ENCODE peak calls at places on chromosome 4, in nine cellular contexts. One of them, this sample, is unnamed. For H3K36me3, the result is how much of the 10 kb centered on the place peaks cover.

GRCh38 chr4:106707776-106708603 is 328.1 kb downstream of the DKK2 start:
- DNase-seq in K562: no peak
- DNase-seq in tibial nerve: no peak
- DNase-seq in sigmoid colon: no peak
- DNase-seq in stomach: no peak
- DNase-seq in H1: no peak
- DNase-seq in suprapubic skin: no peak
- DNase-seq in SK-N-SH: no peak
- DNase-seq in HepG2: no peak
- DNase-seq in this sample: no peak

GRCh38 chr4:74473155-74473811 is 28.3 kb downstream of the AREG start:
- DNase-seq in K562: no peak
- DNase-seq in tibial nerve: no peak
- DNase-seq in sigmoid colon: no peak
- DNase-seq in stomach: peak
- DNase-seq in H1: no peak
- DNase-seq in suprapubic skin: no peak
- DNase-seq in SK-N-SH: no peak
- DNase-seq in HepG2: peak
- DNase-seq in this sample: no peak

GRCh38 chr4:62912531-62912930 is 1496.7 kb downstream of the TECRL start:
- DNase-seq in K562: no peak
- DNase-seq in tibial nerve: no peak
- DNase-seq in sigmoid colon: no peak
- DNase-seq in stomach: no peak
- DNase-seq in H1: no peak
- DNase-seq in suprapubic skin: no peak
- DNase-seq in SK-N-SH: no peak
- DNase-seq in HepG2: peak
- DNase-seq in this sample: no peak

GRCh38 chr4:163913571-163913970 is 419.1 kb downstream of the TMA16 start:
- DNase-seq in K562: no peak
- DNase-seq in tibial nerve: no peak
- DNase-seq in sigmoid colon: no peak
- DNase-seq in stomach: no peak
- DNase-seq in H1: no peak
- DNase-seq in suprapubic skin: no peak
- DNase-seq in SK-N-SH: no peak
- DNase-seq in HepG2: no peak
- DNase-seq in this sample: no peak

GRCh38 chr4:53113433-53114215 is 251.5 kb downstream of the RASL11B start:
- DNase-seq in K562: no peak
- DNase-seq in tibial nerve: no peak
- DNase-seq in sigmoid colon: no peak
- DNase-seq in stomach: no peak
- DNase-seq in H1: no peak
- DNase-seq in suprapubic skin: no peak
- DNase-seq in SK-N-SH: no peak
- DNase-seq in HepG2: no peak
- DNase-seq in this sample: no peak

GRCh38 chr4:127656047-127656680 is 23.4 kb downstream of the INTU start:
- DNase-seq in K562: no peak
- DNase-seq in tibial nerve: no peak
- DNase-seq in sigmoid colon: no peak
- DNase-seq in stomach: no peak
- DNase-seq in H1: no peak
- DNase-seq in suprapubic skin: no peak
- DNase-seq in SK-N-SH: no peak
- DNase-seq in HepG2: no peak
- DNase-seq in this sample: no peak

GRCh38 chr4:15427126-15427525 is 707 bp upstream of the C1QTNF7 start:
- DNase-seq in K562: no peak
- DNase-seq in tibial nerve: no peak
- DNase-seq in sigmoid colon: no peak
- DNase-seq in stomach: no peak
- DNase-seq in H1: no peak
- DNase-seq in suprapubic skin: no peak
- DNase-seq in SK-N-SH: no peak
- DNase-seq in HepG2: no peak
- DNase-seq in this sample: no peak

GRCh38 chr4:6892190-6892908 is 17.3 kb upstream of the TBC1D14 start:
- DNase-seq in K562: peak
- DNase-seq in tibial nerve: peak
- DNase-seq in sigmoid colon: peak
- DNase-seq in stomach: peak
- DNase-seq in H1: no peak
- DNase-seq in suprapubic skin: no peak
- DNase-seq in SK-N-SH: no peak
- DNase-seq in HepG2: peak
- DNase-seq in this sample: peak

GRCh38 chr4:8655411-8656184 is 63.0 kb downstream of the CPZ start:
- DNase-seq in K562: no peak
- DNase-seq in tibial nerve: no peak
- DNase-seq in sigmoid colon: peak
- DNase-seq in stomach: peak
- DNase-seq in H1: no peak
- DNase-seq in suprapubic skin: peak
- DNase-seq in SK-N-SH: no peak
- DNase-seq in HepG2: no peak
- DNase-seq in this sample: no peak

GRCh38 chr4:59002148-59002547 is 1892.0 kb upstream of the IGFBP7 start:
- DNase-seq in K562: no peak
- DNase-seq in tibial nerve: no peak
- DNase-seq in sigmoid colon: no peak
- DNase-seq in stomach: no peak
- DNase-seq in H1: no peak
- DNase-seq in suprapubic skin: no peak
- DNase-seq in SK-N-SH: no peak
- DNase-seq in HepG2: no peak
- DNase-seq in this sample: no peak

GRCh38 chr4:186227221-186227620 is at the start of gene KLKB1:
- DNase-seq in K562: no peak
- DNase-seq in tibial nerve: no peak
- DNase-seq in sigmoid colon: no peak
- DNase-seq in stomach: no peak
- DNase-seq in H1: no peak
- DNase-seq in suprapubic skin: no peak
- DNase-seq in SK-N-SH: no peak
- DNase-seq in HepG2: peak
- DNase-seq in this sample: no peak

GRCh38 chr4:158331863-158332262 is 121.6 kb downstream of the TMEM144 start:
- DNase-seq in K562: no peak
- DNase-seq in tibial nerve: no peak
- DNase-seq in sigmoid colon: no peak
- DNase-seq in stomach: no peak
- DNase-seq in H1: no peak
- DNase-seq in suprapubic skin: no peak
- DNase-seq in SK-N-SH: no peak
- DNase-seq in HepG2: no peak
- DNase-seq in this sample: no peak

GRCh38 chr4:80678413-80678812 is 342.9 kb downstream of the CFAP299 start:
- DNase-seq in K562: no peak
- DNase-seq in tibial nerve: no peak
- DNase-seq in sigmoid colon: no peak
- DNase-seq in stomach: no peak
- DNase-seq in H1: no peak
- DNase-seq in suprapubic skin: no peak
- DNase-seq in SK-N-SH: no peak
- DNase-seq in HepG2: no peak
- DNase-seq in this sample: no peak

GRCh38 chr4:55549888-55550287 is 3.2 kb upstream of the CLOCK start:
- DNase-seq in K562: no peak
- DNase-seq in tibial nerve: no peak
- DNase-seq in sigmoid colon: no peak
- DNase-seq in stomach: no peak
- DNase-seq in H1: no peak
- DNase-seq in suprapubic skin: no peak
- DNase-seq in SK-N-SH: no peak
- DNase-seq in HepG2: no peak
- DNase-seq in this sample: no peak

GRCh38 chr4:188704288-188704687 is 565.0 kb downstream of the TRIML1 start:
- DNase-seq in K562: no peak
- DNase-seq in tibial nerve: no peak
- DNase-seq in sigmoid colon: no peak
- DNase-seq in stomach: no peak
- DNase-seq in H1: no peak
- DNase-seq in suprapubic skin: no peak
- DNase-seq in SK-N-SH: no peak
- DNase-seq in HepG2: no peak
- DNase-seq in this sample: no peak

GRCh38 chr4:143089291-143089690 is 95.4 kb upstream of the USP38 start:
- DNase-seq in K562: no peak
- DNase-seq in tibial nerve: no peak
- DNase-seq in sigmoid colon: no peak
- DNase-seq in stomach: no peak
- DNase-seq in H1: no peak
- DNase-seq in suprapubic skin: no peak
- DNase-seq in SK-N-SH: no peak
- DNase-seq in HepG2: no peak
- DNase-seq in this sample: no peak

GRCh38 chr4:88653371-88653946 is 44.2 kb downstream of the NAP1L5 start:
- DNase-seq in K562: no peak
- DNase-seq in tibial nerve: no peak
- DNase-seq in sigmoid colon: no peak
- DNase-seq in stomach: no peak
- DNase-seq in H1: no peak
- DNase-seq in suprapubic skin: no peak
- DNase-seq in SK-N-SH: no peak
- DNase-seq in HepG2: no peak
- DNase-seq in this sample: no peak

GRCh38 chr4:112739442-112739841 is 102.5 kb downstream of the LARP7 start:
- DNase-seq in K562: no peak
- DNase-seq in tibial nerve: no peak
- DNase-seq in sigmoid colon: no peak
- DNase-seq in stomach: no peak
- DNase-seq in H1: peak
- DNase-seq in suprapubic skin: no peak
- DNase-seq in SK-N-SH: no peak
- DNase-seq in HepG2: no peak
- DNase-seq in this sample: no peak

GRCh38 chr4:145589923-145590702 is 29.1 kb upstream of the MMAA start:
- DNase-seq in K562: no peak
- DNase-seq in tibial nerve: no peak
- DNase-seq in sigmoid colon: no peak
- DNase-seq in stomach: no peak
- DNase-seq in H1: no peak
- DNase-seq in suprapubic skin: no peak
- DNase-seq in SK-N-SH: no peak
- DNase-seq in HepG2: no peak
- DNase-seq in this sample: no peak
- TF ChIP-seq EP300 in K562: no peak
- TF ChIP-seq EP300 in tibial nerve: no peak
- TF ChIP-seq EP300 in sigmoid colon: no peak
- TF ChIP-seq EP300 in stomach: no peak
- TF ChIP-seq EP300 in H1: no peak
- TF ChIP-seq EP300 in suprapubic skin: no peak
- TF ChIP-seq EP300 in SK-N-SH: no peak
- TF ChIP-seq EP300 in HepG2: no peak
- TF ChIP-seq EP300 in this sample: no peak

DNA sequence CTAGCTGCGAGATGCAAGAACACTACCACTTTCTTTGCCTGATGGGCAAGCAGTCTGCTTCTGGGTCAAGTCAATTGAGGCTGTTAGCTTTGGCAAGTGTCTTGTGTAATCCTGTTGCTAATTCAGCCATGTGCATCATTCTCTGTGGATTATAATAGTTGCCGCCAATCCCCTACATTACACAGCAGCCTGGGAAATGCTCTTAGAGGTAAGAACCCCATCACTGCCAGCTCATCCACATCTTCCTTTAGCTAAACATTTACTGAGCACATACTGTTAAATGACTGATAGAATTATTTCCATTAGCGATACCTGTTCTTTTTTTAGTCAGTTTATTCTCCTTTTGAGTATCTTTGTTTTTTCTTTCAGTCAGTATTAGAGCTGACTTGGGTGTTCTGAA is 116.2 kb downstream of the CBR4 start:
- DNase-seq in K562: no peak
- DNase-seq in tibial nerve: no peak
- DNase-seq in sigmoid colon: no peak
- DNase-seq in stomach: no peak
- DNase-seq in H1: no peak
- DNase-seq in suprapubic skin: no peak
- DNase-seq in SK-N-SH: no peak
- DNase-seq in HepG2: no peak
- DNase-seq in this sample: no peak
- H3K36me3 ChIP-seq in K562: under half
- H3K36me3 ChIP-seq in tibial nerve: half or more
- H3K36me3 ChIP-seq in sigmoid colon: half or more
- H3K36me3 ChIP-seq in stomach: half or more
- H3K36me3 ChIP-seq in H1: under half
- H3K36me3 ChIP-seq in suprapubic skin: half or more
- H3K36me3 ChIP-seq in SK-N-SH: half or more
- H3K36me3 ChIP-seq in HepG2: under half
- H3K36me3 ChIP-seq in this sample: under half

DNA sequence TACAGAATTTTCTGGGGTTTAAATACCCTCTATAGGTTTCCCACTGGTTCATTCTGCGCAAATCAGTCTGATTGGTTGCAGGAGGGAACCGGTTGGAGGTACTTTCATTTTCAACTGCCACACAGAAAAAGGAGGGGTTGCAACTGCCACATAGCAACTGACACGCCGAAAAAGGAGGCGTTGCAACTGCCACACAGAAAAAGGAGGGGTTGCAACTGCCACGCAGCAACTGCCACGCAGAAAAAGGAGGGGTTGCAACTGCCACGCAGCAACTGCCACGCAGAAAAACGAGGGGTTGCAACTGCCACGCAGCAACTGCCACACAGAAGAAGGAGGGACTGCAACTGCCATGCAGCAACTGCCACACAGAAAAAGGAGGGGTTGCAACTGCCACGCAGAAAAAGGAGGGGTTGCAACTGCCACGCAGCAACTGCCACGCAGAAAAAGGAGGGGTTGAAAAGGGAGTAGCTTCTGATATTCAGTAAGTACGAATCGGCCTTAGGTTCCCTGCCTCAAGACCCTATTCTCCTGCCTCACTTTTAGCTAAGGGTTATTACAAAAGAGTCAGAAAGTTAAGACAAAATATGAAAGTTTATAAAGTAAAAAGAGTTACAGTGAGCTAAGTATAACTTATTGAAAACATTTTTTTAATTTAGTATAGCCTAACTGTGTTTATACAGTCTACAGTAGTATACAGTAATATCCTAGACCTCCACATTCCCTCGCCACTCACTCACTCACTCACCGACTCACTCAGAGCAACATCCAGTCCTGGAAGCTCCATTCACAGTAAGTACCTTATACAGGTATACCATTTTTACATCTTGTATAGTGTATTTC is 431.8 kb downstream of the KCTD8 start:
- DNase-seq in K562: no peak
- DNase-seq in tibial nerve: no peak
- DNase-seq in sigmoid colon: no peak
- DNase-seq in stomach: no peak
- DNase-seq in H1: no peak
- DNase-seq in suprapubic skin: no peak
- DNase-seq in SK-N-SH: no peak
- DNase-seq in HepG2: peak
- DNase-seq in this sample: no peak
- TF ChIP-seq EP300 in K562: no peak
- TF ChIP-seq EP300 in tibial nerve: no peak
- TF ChIP-seq EP300 in sigmoid colon: no peak
- TF ChIP-seq EP300 in stomach: no peak
- TF ChIP-seq EP300 in H1: no peak
- TF ChIP-seq EP300 in suprapubic skin: no peak
- TF ChIP-seq EP300 in SK-N-SH: no peak
- TF ChIP-seq EP300 in HepG2: no peak
- TF ChIP-seq EP300 in this sample: no peak

GRCh38 chr4:5824635-5825034 is 68.3 kb downstream of the CRMP1 start:
- DNase-seq in K562: peak
- DNase-seq in tibial nerve: no peak
- DNase-seq in sigmoid colon: no peak
- DNase-seq in stomach: no peak
- DNase-seq in H1: no peak
- DNase-seq in suprapubic skin: no peak
- DNase-seq in SK-N-SH: peak
- DNase-seq in HepG2: peak
- DNase-seq in this sample: no peak
- H3K36me3 ChIP-seq in K562: under half
- H3K36me3 ChIP-seq in tibial nerve: half or more
- H3K36me3 ChIP-seq in sigmoid colon: under half
- H3K36me3 ChIP-seq in stomach: under half
- H3K36me3 ChIP-seq in H1: under half
- H3K36me3 ChIP-seq in suprapubic skin: under half
- H3K36me3 ChIP-seq in SK-N-SH: under half
- H3K36me3 ChIP-seq in HepG2: under half
- H3K36me3 ChIP-seq in this sample: under half

This sample was measured in transverse colon.